ENCODE peak calls at places on chromosomes 12 and 14, in nine cellular contexts. One of them, this sample, is unnamed.

GRCh38 chr14:32559048-32559447 is 229.9 kb downstream of the AKAP6 start:
- DNase-seq in right lobe of liver: no peak
- DNase-seq in astrocyte: peak
- DNase-seq in AG10803: peak
- DNase-seq in body of pancreas: no peak
- DNase-seq in endodermal cell: no peak
- DNase-seq in heart right ventricle: no peak
- DNase-seq in fibroblast of mammary gland: peak
- DNase-seq in left ventricle myocardium inferior: no peak
- DNase-seq in this sample: no peak

GRCh38 chr14:99270491-99271287 is 1.3 kb downstream of the BCL11B start:
- DNase-seq in astrocyte: no peak
- DNase-seq in endodermal cell: peak
- DNase-seq in heart right ventricle: no peak
- DNase-seq in AG10803: no peak
- DNase-seq in left ventricle myocardium inferior: no peak
- DNase-seq in right lobe of liver: no peak
- DNase-seq in fibroblast of mammary gland: no peak
- DNase-seq in body of pancreas: no peak
- DNase-seq in this sample: no peak

GRCh38 chr12:64258576-64258975 is 36.5 kb upstream of the KICS2 start:
- DNase-seq in heart right ventricle: no peak
- DNase-seq in fibroblast of mammary gland: no peak
- DNase-seq in left ventricle myocardium inferior: no peak
- DNase-seq in AG10803: no peak
- DNase-seq in astrocyte: peak
- DNase-seq in right lobe of liver: no peak
- DNase-seq in endodermal cell: no peak
- DNase-seq in body of pancreas: no peak
- DNase-seq in this sample: no peak

GRCh38 chr12:38163442-38163801 is 153.2 kb upstream of the ALG10B start:
- DNase-seq in right lobe of liver: no peak
- DNase-seq in fibroblast of mammary gland: no peak
- DNase-seq in left ventricle myocardium inferior: no peak
- DNase-seq in endodermal cell: no peak
- DNase-seq in astrocyte: no peak
- DNase-seq in heart right ventricle: no peak
- DNase-seq in AG10803: no peak
- DNase-seq in body of pancreas: no peak
- DNase-seq in this sample: no peak

GRCh38 chr12:99390707-99391106 is 256.8 kb upstream of the GARIN6 start:
- DNase-seq in left ventricle myocardium inferior: no peak
- DNase-seq in right lobe of liver: no peak
- DNase-seq in astrocyte: no peak
- DNase-seq in body of pancreas: peak
- DNase-seq in heart right ventricle: no peak
- DNase-seq in fibroblast of mammary gland: peak
- DNase-seq in AG10803: no peak
- DNase-seq in endodermal cell: peak
- DNase-seq in this sample: no peak

GRCh38 chr12:132014915-132015280 is 65.2 kb downstream of the EP400 start:
- DNase-seq in body of pancreas: no peak
- DNase-seq in right lobe of liver: no peak
- DNase-seq in AG10803: no peak
- DNase-seq in fibroblast of mammary gland: no peak
- DNase-seq in astrocyte: no peak
- DNase-seq in endodermal cell: no peak
- DNase-seq in left ventricle myocardium inferior: no peak
- DNase-seq in heart right ventricle: no peak
- DNase-seq in this sample: no peak

GRCh38 chr12:121810234-121810817 is 6.5 kb downstream of the SETD1B start:
- DNase-seq in fibroblast of mammary gland: no peak
- DNase-seq in heart right ventricle: no peak
- DNase-seq in astrocyte: no peak
- DNase-seq in AG10803: no peak
- DNase-seq in left ventricle myocardium inferior: no peak
- DNase-seq in body of pancreas: no peak
- DNase-seq in endodermal cell: no peak
- DNase-seq in right lobe of liver: peak
- DNase-seq in this sample: no peak

GRCh38 chr14:97380539-97380941 is 583.4 kb downstream of the VRK1 start:
- DNase-seq in endodermal cell: peak
- DNase-seq in left ventricle myocardium inferior: no peak
- DNase-seq in right lobe of liver: no peak
- DNase-seq in fibroblast of mammary gland: no peak
- DNase-seq in AG10803: no peak
- DNase-seq in body of pancreas: no peak
- DNase-seq in astrocyte: no peak
- DNase-seq in heart right ventricle: no peak
- DNase-seq in this sample: no peak

GRCh38 chr14:24417832-24418491 is 11.5 kb downstream of the CBLN3 start:
- DNase-seq in fibroblast of mammary gland: no peak
- DNase-seq in body of pancreas: peak
- DNase-seq in endodermal cell: no peak
- DNase-seq in right lobe of liver: no peak
- DNase-seq in AG10803: no peak
- DNase-seq in heart right ventricle: no peak
- DNase-seq in left ventricle myocardium inferior: no peak
- DNase-seq in astrocyte: no peak
- DNase-seq in this sample: no peak

GRCh38 chr12:98198261-98198982 is 317.0 kb upstream of the TMPO start:
- DNase-seq in heart right ventricle: no peak
- DNase-seq in right lobe of liver: no peak
- DNase-seq in fibroblast of mammary gland: no peak
- DNase-seq in left ventricle myocardium inferior: no peak
- DNase-seq in astrocyte: peak
- DNase-seq in AG10803: no peak
- DNase-seq in endodermal cell: no peak
- DNase-seq in body of pancreas: no peak
- DNase-seq in this sample: no peak

GRCh38 chr12:72346331-72346944 is 74.3 kb downstream of the TRHDE start:
- DNase-seq in fibroblast of mammary gland: peak
- DNase-seq in AG10803: peak
- DNase-seq in left ventricle myocardium inferior: no peak
- DNase-seq in astrocyte: peak
- DNase-seq in heart right ventricle: no peak
- DNase-seq in right lobe of liver: no peak
- DNase-seq in endodermal cell: peak
- DNase-seq in body of pancreas: peak
- DNase-seq in this sample: peak
- TF ChIP-seq CTCF in fibroblast of mammary gland: peak
- TF ChIP-seq CTCF in AG10803: peak
- TF ChIP-seq CTCF in left ventricle myocardium inferior: peak
- TF ChIP-seq CTCF in astrocyte: peak
- TF ChIP-seq CTCF in heart right ventricle: peak
- TF ChIP-seq CTCF in right lobe of liver: peak
- TF ChIP-seq CTCF in endodermal cell: peak
- TF ChIP-seq CTCF in body of pancreas: peak
- TF ChIP-seq CTCF in this sample: peak

DNA sequence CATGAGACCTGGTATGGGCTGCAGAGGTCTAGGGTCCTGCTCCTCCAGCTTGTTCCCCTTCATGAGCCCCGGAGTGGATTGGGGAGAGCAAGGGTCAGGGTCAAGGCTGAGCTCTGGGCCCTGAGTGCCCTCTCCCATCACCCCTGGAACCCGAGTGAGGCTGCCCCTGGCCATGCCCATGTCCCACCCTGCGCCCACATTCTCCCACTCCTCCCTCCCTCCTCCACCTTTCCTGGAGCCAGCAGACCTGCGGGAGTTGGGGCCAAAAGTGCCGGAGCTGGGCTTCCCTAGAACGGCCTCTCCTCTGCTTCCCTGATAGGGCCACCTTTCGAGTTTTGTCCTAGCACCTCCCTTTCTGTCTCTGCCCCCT is 597 bp downstream of the SCNN1A start:
- DNase-seq in heart right ventricle: no peak
- DNase-seq in body of pancreas: no peak
- DNase-seq in AG10803: no peak
- DNase-seq in endodermal cell: no peak
- DNase-seq in left ventricle myocardium inferior: no peak
- DNase-seq in fibroblast of mammary gland: no peak
- DNase-seq in right lobe of liver: no peak
- DNase-seq in astrocyte: no peak
- DNase-seq in this sample: no peak
- H3K4me3 ChIP-seq in heart right ventricle: no peak
- H3K4me3 ChIP-seq in body of pancreas: no peak
- H3K4me3 ChIP-seq in AG10803: no peak
- H3K4me3 ChIP-seq in endodermal cell: peak
- H3K4me3 ChIP-seq in left ventricle myocardium inferior: no peak
- H3K4me3 ChIP-seq in fibroblast of mammary gland: no peak
- H3K4me3 ChIP-seq in right lobe of liver: no peak
- H3K4me3 ChIP-seq in astrocyte: no peak
- H3K4me3 ChIP-seq in this sample: no peak

GRCh38 chr14:22886500-22887259 is 3.7 kb downstream of the REM2 start:
- DNase-seq in body of pancreas: peak
- DNase-seq in fibroblast of mammary gland: peak
- DNase-seq in heart right ventricle: peak
- DNase-seq in astrocyte: peak
- DNase-seq in endodermal cell: peak
- DNase-seq in AG10803: peak
- DNase-seq in right lobe of liver: peak
- DNase-seq in left ventricle myocardium inferior: peak
- DNase-seq in this sample: peak
- TF ChIP-seq CTCF in body of pancreas: no peak
- TF ChIP-seq CTCF in fibroblast of mammary gland: no peak
- TF ChIP-seq CTCF in heart right ventricle: peak
- TF ChIP-seq CTCF in astrocyte: no peak
- TF ChIP-seq CTCF in endodermal cell: peak
- TF ChIP-seq CTCF in AG10803: no peak
- TF ChIP-seq CTCF in right lobe of liver: no peak
- TF ChIP-seq CTCF in left ventricle myocardium inferior: peak
- TF ChIP-seq CTCF in this sample: peak

DNA sequence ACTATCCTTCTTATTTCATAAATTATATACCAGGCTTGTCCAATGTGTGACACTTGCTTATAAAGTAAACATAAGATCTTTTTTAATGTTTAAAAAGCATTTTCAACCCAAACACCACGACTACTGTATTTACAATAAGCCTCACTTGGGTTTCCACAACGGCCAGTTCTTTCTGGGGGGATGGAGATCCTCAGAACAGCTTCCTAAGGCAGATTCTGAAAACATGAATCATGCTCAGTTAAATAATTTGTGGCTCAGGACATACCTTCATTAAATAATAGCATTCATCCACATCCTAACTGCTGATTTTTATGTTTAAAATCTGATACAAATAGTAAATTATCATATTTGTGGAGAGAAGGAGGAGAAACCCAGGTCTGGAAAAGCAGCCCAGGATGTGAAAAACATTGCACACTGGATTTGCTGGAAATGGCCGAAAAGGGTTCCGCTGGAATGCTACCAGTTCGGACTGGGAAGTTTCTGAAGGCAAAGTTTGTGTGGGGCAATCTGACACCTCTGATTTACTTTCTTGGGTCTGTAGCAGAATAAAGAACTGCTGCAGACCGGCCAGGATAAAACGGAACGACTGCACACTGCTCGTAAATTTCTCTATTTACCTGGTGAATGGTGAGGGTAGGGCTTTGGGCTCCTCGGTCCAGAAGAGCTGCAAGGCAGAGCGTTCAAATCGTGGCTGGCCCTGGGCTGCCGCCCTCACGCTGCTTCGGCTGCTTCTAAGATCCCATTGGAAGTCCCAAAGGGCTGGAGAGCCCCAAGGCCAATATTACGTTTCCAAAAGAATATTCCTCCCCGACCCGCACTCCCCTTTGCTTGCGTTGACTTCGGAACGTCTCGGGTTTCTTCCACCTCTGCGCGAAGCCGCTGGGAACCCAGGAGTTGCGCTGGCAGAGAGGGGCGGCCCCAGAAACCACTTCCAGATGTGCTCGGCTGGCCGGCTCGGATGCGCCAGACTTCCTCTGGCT is at the start of gene GLT8D2:
- DNase-seq in left ventricle myocardium inferior: peak
- DNase-seq in body of pancreas: peak
- DNase-seq in right lobe of liver: peak
- DNase-seq in astrocyte: peak
- DNase-seq in endodermal cell: peak
- DNase-seq in AG10803: peak
- DNase-seq in fibroblast of mammary gland: peak
- DNase-seq in heart right ventricle: peak
- DNase-seq in this sample: no peak
- H3K4me3 ChIP-seq in left ventricle myocardium inferior: peak
- H3K4me3 ChIP-seq in body of pancreas: no peak
- H3K4me3 ChIP-seq in right lobe of liver: peak
- H3K4me3 ChIP-seq in astrocyte: peak
- H3K4me3 ChIP-seq in endodermal cell: peak
- H3K4me3 ChIP-seq in AG10803: peak
- H3K4me3 ChIP-seq in fibroblast of mammary gland: peak
- H3K4me3 ChIP-seq in heart right ventricle: peak
- H3K4me3 ChIP-seq in this sample: no peak

GRCh38 chr14:52121441-52121840 is 52.6 kb upstream of the NID2 start:
- DNase-seq in left ventricle myocardium inferior: no peak
- DNase-seq in body of pancreas: no peak
- DNase-seq in AG10803: no peak
- DNase-seq in right lobe of liver: no peak
- DNase-seq in fibroblast of mammary gland: peak
- DNase-seq in heart right ventricle: no peak
- DNase-seq in endodermal cell: no peak
- DNase-seq in astrocyte: no peak
- DNase-seq in this sample: no peak

GRCh38 chr14:52129733-52130132 is 60.9 kb upstream of the NID2 start:
- DNase-seq in left ventricle myocardium inferior: no peak
- DNase-seq in AG10803: no peak
- DNase-seq in endodermal cell: no peak
- DNase-seq in right lobe of liver: no peak
- DNase-seq in heart right ventricle: no peak
- DNase-seq in fibroblast of mammary gland: peak
- DNase-seq in body of pancreas: no peak
- DNase-seq in astrocyte: no peak
- DNase-seq in this sample: no peak

GRCh38 chr14:52125885-52126284 is 57.0 kb upstream of the NID2 start:
- DNase-seq in body of pancreas: no peak
- DNase-seq in heart right ventricle: no peak
- DNase-seq in right lobe of liver: no peak
- DNase-seq in AG10803: no peak
- DNase-seq in endodermal cell: no peak
- DNase-seq in left ventricle myocardium inferior: no peak
- DNase-seq in fibroblast of mammary gland: no peak
- DNase-seq in astrocyte: no peak
- DNase-seq in this sample: no peak

GRCh38 chr14:52119030-52119429 is 50.2 kb upstream of the NID2 start:
- DNase-seq in body of pancreas: peak
- DNase-seq in left ventricle myocardium inferior: no peak
- DNase-seq in right lobe of liver: no peak
- DNase-seq in endodermal cell: no peak
- DNase-seq in fibroblast of mammary gland: no peak
- DNase-seq in AG10803: no peak
- DNase-seq in astrocyte: no peak
- DNase-seq in heart right ventricle: no peak
- DNase-seq in this sample: no peak

GRCh38 chr14:52124791-52125661 is 56.2 kb upstream of the NID2 start:
- DNase-seq in fibroblast of mammary gland: peak
- DNase-seq in left ventricle myocardium inferior: no peak
- DNase-seq in heart right ventricle: no peak
- DNase-seq in astrocyte: peak
- DNase-seq in body of pancreas: no peak
- DNase-seq in endodermal cell: no peak
- DNase-seq in AG10803: peak
- DNase-seq in right lobe of liver: no peak
- DNase-seq in this sample: no peak
- TF ChIP-seq CTCF in fibroblast of mammary gland: no peak
- TF ChIP-seq CTCF in left ventricle myocardium inferior: no peak
- TF ChIP-seq CTCF in heart right ventricle: no peak
- TF ChIP-seq CTCF in astrocyte: no peak
- TF ChIP-seq CTCF in body of pancreas: no peak
- TF ChIP-seq CTCF in endodermal cell: no peak
- TF ChIP-seq CTCF in AG10803: no peak
- TF ChIP-seq CTCF in right lobe of liver: no peak
- TF ChIP-seq CTCF in this sample: no peak